ENCODE peak calls at places on chromosome 9, in seven cellular contexts. One of them, this sample, is unnamed.

GRCh38 chr9:110599468-110599867 is 19.9 kb upstream of the SVEP1 start:
- DNase-seq in mesothelial cell of epicardium: no peak
- DNase-seq in H1: no peak
- DNase-seq in fibroblast of the aortic adventitia: no peak
- DNase-seq in brain microvascular endothelial cell: no peak
- DNase-seq in Calu3: no peak
- DNase-seq in mammary epithelial cell: no peak
- DNase-seq in this sample: no peak

GRCh38 chr9:111601237-111602018 is 2.0 kb upstream of the PTGR1 start:
- DNase-seq in Calu3: no peak
- DNase-seq in mesothelial cell of epicardium: no peak
- DNase-seq in brain microvascular endothelial cell: peak
- DNase-seq in mammary epithelial cell: no peak
- DNase-seq in fibroblast of the aortic adventitia: peak
- DNase-seq in H1: no peak
- DNase-seq in this sample: no peak

GRCh38 chr9:78396087-78396486 is 99.2 kb downstream of the PSAT1 start:
- DNase-seq in fibroblast of the aortic adventitia: no peak
- DNase-seq in H1: no peak
- DNase-seq in mammary epithelial cell: no peak
- DNase-seq in brain microvascular endothelial cell: no peak
- DNase-seq in mesothelial cell of epicardium: no peak
- DNase-seq in Calu3: no peak
- DNase-seq in this sample: no peak

GRCh38 chr9:81183763-81184162 is 505.6 kb downstream of the TLE1 start:
- DNase-seq in Calu3: no peak
- DNase-seq in mesothelial cell of epicardium: no peak
- DNase-seq in brain microvascular endothelial cell: peak
- DNase-seq in mammary epithelial cell: no peak
- DNase-seq in H1: no peak
- DNase-seq in fibroblast of the aortic adventitia: peak
- DNase-seq in this sample: no peak

GRCh38 chr9:123120131-123120530 is 86.7 kb downstream of the GPR21 start:
- DNase-seq in Calu3: no peak
- DNase-seq in mammary epithelial cell: no peak
- DNase-seq in fibroblast of the aortic adventitia: no peak
- DNase-seq in H1: no peak
- DNase-seq in brain microvascular endothelial cell: no peak
- DNase-seq in mesothelial cell of epicardium: no peak
- DNase-seq in this sample: no peak

GRCh38 chr9:75834878-75835277 is 55.6 kb upstream of the PCSK5 start:
- DNase-seq in mesothelial cell of epicardium: no peak
- DNase-seq in H1: no peak
- DNase-seq in fibroblast of the aortic adventitia: no peak
- DNase-seq in Calu3: no peak
- DNase-seq in brain microvascular endothelial cell: no peak
- DNase-seq in mammary epithelial cell: no peak
- DNase-seq in this sample: no peak

GRCh38 chr9:31304576-31304975 is 1079.9 kb upstream of the ACO1 start:
- DNase-seq in brain microvascular endothelial cell: peak
- DNase-seq in mesothelial cell of epicardium: no peak
- DNase-seq in mammary epithelial cell: peak
- DNase-seq in Calu3: no peak
- DNase-seq in H1: no peak
- DNase-seq in fibroblast of the aortic adventitia: peak
- DNase-seq in this sample: no peak

GRCh38 chr9:8733096-8733954 is 933.7 kb upstream of the DMAC1 start:
- DNase-seq in mammary epithelial cell: no peak
- DNase-seq in mesothelial cell of epicardium: no peak
- DNase-seq in fibroblast of the aortic adventitia: peak
- DNase-seq in Calu3: no peak
- DNase-seq in H1: no peak
- DNase-seq in brain microvascular endothelial cell: peak
- DNase-seq in this sample: no peak

GRCh38 chr9:89750117-89750551 is 145.3 kb downstream of the GADD45G start:
- DNase-seq in Calu3: no peak
- DNase-seq in mesothelial cell of epicardium: no peak
- DNase-seq in H1: no peak
- DNase-seq in fibroblast of the aortic adventitia: no peak
- DNase-seq in brain microvascular endothelial cell: no peak
- DNase-seq in mammary epithelial cell: no peak
- DNase-seq in this sample: no peak

GRCh38 chr9:11722957-11723356 is 970.2 kb upstream of the TYRP1 start:
- DNase-seq in H1: no peak
- DNase-seq in brain microvascular endothelial cell: no peak
- DNase-seq in mesothelial cell of epicardium: no peak
- DNase-seq in fibroblast of the aortic adventitia: no peak
- DNase-seq in mammary epithelial cell: no peak
- DNase-seq in Calu3: no peak
- DNase-seq in this sample: no peak

GRCh38 chr9:2359821-2360220 is 261.8 kb upstream of the VLDLR start:
- DNase-seq in mesothelial cell of epicardium: no peak
- DNase-seq in H1: no peak
- DNase-seq in Calu3: no peak
- DNase-seq in fibroblast of the aortic adventitia: no peak
- DNase-seq in mammary epithelial cell: no peak
- DNase-seq in brain microvascular endothelial cell: no peak
- DNase-seq in this sample: no peak

GRCh38 chr9:89677696-89678393 is 73.0 kb downstream of the GADD45G start:
- DNase-seq in Calu3: no peak
- DNase-seq in mesothelial cell of epicardium: no peak
- DNase-seq in H1: peak
- DNase-seq in brain microvascular endothelial cell: no peak
- DNase-seq in fibroblast of the aortic adventitia: no peak
- DNase-seq in mammary epithelial cell: no peak
- DNase-seq in this sample: no peak

GRCh38 chr9:127449332-127449966 is 1.8 kb downstream of the RPL12 start:
- DNase-seq in Calu3: no peak
- DNase-seq in mammary epithelial cell: no peak
- DNase-seq in H1: no peak
- DNase-seq in brain microvascular endothelial cell: no peak
- DNase-seq in fibroblast of the aortic adventitia: peak
- DNase-seq in mesothelial cell of epicardium: no peak
- DNase-seq in this sample: no peak

GRCh38 chr9:78958887-78959286 is 612.9 kb upstream of the TLE4 start:
- DNase-seq in fibroblast of the aortic adventitia: no peak
- DNase-seq in Calu3: no peak
- DNase-seq in H1: no peak
- DNase-seq in mesothelial cell of epicardium: no peak
- DNase-seq in brain microvascular endothelial cell: no peak
- DNase-seq in mammary epithelial cell: peak
- DNase-seq in this sample: no peak

GRCh38 chr9:131511880-131512279 is 9.2 kb downstream of the POMT1 start:
- DNase-seq in brain microvascular endothelial cell: no peak
- DNase-seq in fibroblast of the aortic adventitia: no peak
- DNase-seq in Calu3: no peak
- DNase-seq in mesothelial cell of epicardium: no peak
- DNase-seq in mammary epithelial cell: no peak
- DNase-seq in H1: no peak
- DNase-seq in this sample: no peak

GRCh38 chr9:78575791-78576190 is 278.9 kb downstream of the PSAT1 start:
- DNase-seq in mesothelial cell of epicardium: no peak
- DNase-seq in H1: no peak
- DNase-seq in mammary epithelial cell: no peak
- DNase-seq in fibroblast of the aortic adventitia: no peak
- DNase-seq in brain microvascular endothelial cell: no peak
- DNase-seq in Calu3: no peak
- DNase-seq in this sample: no peak

GRCh38 chr9:104864675-104865104 is 63.3 kb downstream of the ABCA1 start:
- DNase-seq in mesothelial cell of epicardium: no peak
- DNase-seq in mammary epithelial cell: no peak
- DNase-seq in H1: no peak
- DNase-seq in brain microvascular endothelial cell: peak
- DNase-seq in Calu3: no peak
- DNase-seq in fibroblast of the aortic adventitia: peak
- DNase-seq in this sample: no peak

GRCh38 chr9:74803366-74804017 is 84.2 kb downstream of the TRPM6 start:
- DNase-seq in mammary epithelial cell: peak
- DNase-seq in mesothelial cell of epicardium: no peak
- DNase-seq in brain microvascular endothelial cell: no peak
- DNase-seq in Calu3: no peak
- DNase-seq in H1: no peak
- DNase-seq in fibroblast of the aortic adventitia: no peak
- DNase-seq in this sample: no peak

GRCh38 chr9:125099816-125100215 is 43.5 kb downstream of the SCAI start:
- DNase-seq in mammary epithelial cell: no peak
- DNase-seq in H1: no peak
- DNase-seq in mesothelial cell of epicardium: no peak
- DNase-seq in brain microvascular endothelial cell: no peak
- DNase-seq in Calu3: no peak
- DNase-seq in fibroblast of the aortic adventitia: no peak
- DNase-seq in this sample: no peak

GRCh38 chr9:124012368-124013262 is 1.0 kb downstream of the LHX2 start:
- DNase-seq in mammary epithelial cell: no peak
- DNase-seq in H1: no peak
- DNase-seq in brain microvascular endothelial cell: no peak
- DNase-seq in fibroblast of the aortic adventitia: no peak
- DNase-seq in mesothelial cell of epicardium: no peak
- DNase-seq in Calu3: no peak
- DNase-seq in this sample: no peak

GRCh38 chr9:96232539-96233241 is 69.3 kb downstream of the HSD17B3 start:
- DNase-seq in Calu3: peak
- DNase-seq in fibroblast of the aortic adventitia: peak
- DNase-seq in mammary epithelial cell: peak
- DNase-seq in H1: no peak
- DNase-seq in brain microvascular endothelial cell: peak
- DNase-seq in mesothelial cell of epicardium: peak
- DNase-seq in this sample: no peak

GRCh38 chr9:7216004-7216821 is 458.4 kb downstream of the KDM4C start:
- DNase-seq in fibroblast of the aortic adventitia: peak
- DNase-seq in brain microvascular endothelial cell: peak
- DNase-seq in H1: no peak
- DNase-seq in mammary epithelial cell: peak
- DNase-seq in Calu3: peak
- DNase-seq in mesothelial cell of epicardium: no peak
- DNase-seq in this sample: no peak

GRCh38 chr9:110886832-110887231 is 151.4 kb downstream of the LPAR1 start:
- DNase-seq in Calu3: no peak
- DNase-seq in brain microvascular endothelial cell: no peak
- DNase-seq in fibroblast of the aortic adventitia: peak
- DNase-seq in mesothelial cell of epicardium: no peak
- DNase-seq in H1: no peak
- DNase-seq in mammary epithelial cell: peak
- DNase-seq in this sample: no peak

GRCh38 chr9:119726035-119726434 is 356.8 kb upstream of the BRINP1 start:
- DNase-seq in Calu3: no peak
- DNase-seq in mammary epithelial cell: no peak
- DNase-seq in brain microvascular endothelial cell: no peak
- DNase-seq in fibroblast of the aortic adventitia: no peak
- DNase-seq in mesothelial cell of epicardium: no peak
- DNase-seq in H1: no peak
- DNase-seq in this sample: no peak

GRCh38 chr9:88932766-88933165 is 58.5 kb upstream of the S1PR3 start:
- DNase-seq in fibroblast of the aortic adventitia: no peak
- DNase-seq in H1: peak
- DNase-seq in brain microvascular endothelial cell: no peak
- DNase-seq in mammary epithelial cell: peak
- DNase-seq in Calu3: no peak
- DNase-seq in mesothelial cell of epicardium: no peak
- DNase-seq in this sample: no peak

GRCh38 chr9:69816775-69817174 is 3.8 kb upstream of the CFAP95 start:
- DNase-seq in H1: no peak
- DNase-seq in fibroblast of the aortic adventitia: no peak
- DNase-seq in Calu3: no peak
- DNase-seq in mammary epithelial cell: no peak
- DNase-seq in brain microvascular endothelial cell: no peak
- DNase-seq in mesothelial cell of epicardium: no peak
- DNase-seq in this sample: no peak

GRCh38 chr9:504921-505821 is 290.5 kb downstream of the DOCK8 start:
- DNase-seq in fibroblast of the aortic adventitia: no peak
- DNase-seq in brain microvascular endothelial cell: no peak
- DNase-seq in mammary epithelial cell: peak
- DNase-seq in H1: no peak
- DNase-seq in mesothelial cell of epicardium: peak
- DNase-seq in Calu3: peak
- DNase-seq in this sample: peak

GRCh38 chr9:4296217-4296616 is 3.7 kb downstream of the GLIS3 start:
- DNase-seq in brain microvascular endothelial cell: no peak
- DNase-seq in mammary epithelial cell: no peak
- DNase-seq in mesothelial cell of epicardium: no peak
- DNase-seq in H1: no peak
- DNase-seq in Calu3: no peak
- DNase-seq in fibroblast of the aortic adventitia: no peak
- DNase-seq in this sample: no peak
- TF ChIP-seq CTCF in brain microvascular endothelial cell: peak
- TF ChIP-seq CTCF in mammary epithelial cell: no peak
- TF ChIP-seq CTCF in mesothelial cell of epicardium: no peak
- TF ChIP-seq CTCF in H1: no peak
- TF ChIP-seq CTCF in Calu3: no peak
- TF ChIP-seq CTCF in fibroblast of the aortic adventitia: peak
- TF ChIP-seq CTCF in this sample: no peak

DNA sequence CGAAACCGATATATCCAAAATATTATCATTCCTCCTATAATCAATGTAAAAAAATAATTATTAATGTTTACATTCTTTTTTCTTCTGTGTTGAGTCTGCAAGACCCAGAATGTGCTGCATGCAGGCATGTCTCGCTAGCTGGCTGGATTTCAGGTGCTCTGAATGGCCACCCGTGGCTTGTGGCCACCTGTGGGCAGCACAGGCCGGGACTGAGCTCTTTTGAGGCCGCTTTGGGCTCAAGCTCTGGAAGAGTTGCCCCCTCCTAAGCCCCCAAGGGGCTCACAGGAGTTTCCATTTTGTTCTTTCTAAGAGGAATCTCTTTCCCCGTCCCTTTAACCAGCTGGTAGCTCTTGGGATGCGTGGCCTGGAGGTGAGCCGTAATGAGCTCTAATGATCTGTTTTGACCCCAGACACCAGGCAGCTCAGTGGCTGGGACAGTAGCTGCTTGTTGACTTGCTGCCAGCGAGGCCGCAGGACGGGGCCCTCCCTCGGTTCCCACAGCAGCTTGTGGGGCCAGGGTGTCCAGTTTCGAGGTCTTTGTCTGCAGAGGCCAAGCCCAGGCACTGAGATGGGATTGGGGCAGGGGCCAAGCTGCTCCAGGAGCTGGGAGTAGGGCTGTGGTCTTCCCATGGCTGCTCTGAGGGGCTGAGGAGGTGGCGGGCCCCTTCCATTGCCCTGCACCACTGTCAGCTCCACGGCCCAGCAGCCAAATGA is 20.8 kb downstream of the ASS1 start:
- DNase-seq in Calu3: no peak
- DNase-seq in mammary epithelial cell: no peak
- DNase-seq in H1: no peak
- DNase-seq in mesothelial cell of epicardium: no peak
- DNase-seq in fibroblast of the aortic adventitia: no peak
- DNase-seq in brain microvascular endothelial cell: no peak
- DNase-seq in this sample: no peak
- TF ChIP-seq CTCF in Calu3: no peak
- TF ChIP-seq CTCF in mammary epithelial cell: no peak
- TF ChIP-seq CTCF in H1: no peak
- TF ChIP-seq CTCF in mesothelial cell of epicardium: no peak
- TF ChIP-seq CTCF in fibroblast of the aortic adventitia: no peak
- TF ChIP-seq CTCF in brain microvascular endothelial cell: no peak
- TF ChIP-seq CTCF in this sample: no peak

GRCh38 chr9:3597792-3598191 is 72.0 kb upstream of the RFX3 start:
- DNase-seq in brain microvascular endothelial cell: no peak
- DNase-seq in H1: no peak
- DNase-seq in mesothelial cell of epicardium: no peak
- DNase-seq in fibroblast of the aortic adventitia: no peak
- DNase-seq in Calu3: no peak
- DNase-seq in mammary epithelial cell: no peak
- DNase-seq in this sample: no peak
- TF ChIP-seq CTCF in brain microvascular endothelial cell: no peak
- TF ChIP-seq CTCF in H1: no peak
- TF ChIP-seq CTCF in mesothelial cell of epicardium: no peak
- TF ChIP-seq CTCF in fibroblast of the aortic adventitia: no peak
- TF ChIP-seq CTCF in Calu3: no peak
- TF ChIP-seq CTCF in mammary epithelial cell: no peak
- TF ChIP-seq CTCF in this sample: no peak

GRCh38 chr9:109037946-109038345 is 24.6 kb upstream of the CTNNAL1 start:
- DNase-seq in brain microvascular endothelial cell: no peak
- DNase-seq in mesothelial cell of epicardium: no peak
- DNase-seq in Calu3: no peak
- DNase-seq in H1: no peak
- DNase-seq in mammary epithelial cell: no peak
- DNase-seq in fibroblast of the aortic adventitia: no peak
- DNase-seq in this sample: no peak
- TF ChIP-seq CTCF in brain microvascular endothelial cell: no peak
- TF ChIP-seq CTCF in mesothelial cell of epicardium: no peak
- TF ChIP-seq CTCF in Calu3: no peak
- TF ChIP-seq CTCF in H1: no peak
- TF ChIP-seq CTCF in mammary epithelial cell: no peak
- TF ChIP-seq CTCF in fibroblast of the aortic adventitia: no peak
- TF ChIP-seq CTCF in this sample: no peak